ENCODE peak calls at places on chromosome 16, in six cellular contexts. I, O, R, D, W and G are unnamed samples.

GRCh38 chr16:86325360-86325759 is 185.0 kb upstream of the FOXF1 start:
- DNase-seq in I (no peak), O (no peak), W (no peak), R (no peak), D (no peak), G (no peak)

GRCh38 chr16:54936086-54936978 is 5.7 kb downstream of the IRX5 start:
- DNase-seq in I (no peak), O (peak; percentile 63), R (peak; percentile 63), D (peak; percentile 64), W (peak; percentile 73), G (peak; percentile 65)

GRCh38 chr16:75483222-75483621 is 12.0 kb downstream of the CHST6 start:
- DNase-seq in O (no peak), D (no peak), R (no peak), W (no peak), I (peak; percentile 43), G (peak; percentile 74)

GRCh38 chr16:67967183-67967955 is 1.1 kb downstream of the SLC12A4 start:
- DNase-seq in O (no peak), W (no peak), R (no peak), D (peak; percentile 42), I (no peak), G (peak; percentile 16)

GRCh38 chr16:12589676-12590075 is 214.0 kb downstream of the CPPED1 start:
- DNase-seq in R (no peak), O (no peak), I (no peak), W (no peak), D (no peak), G (no peak)

GRCh38 chr16:66695474-66695934 is 1.0 kb downstream of the CMTM4 start:
- DNase-seq in W (no peak), R (no peak), O (no peak), I (no peak), D (no peak), G (no peak)

GRCh38 chr16:4767872-4768548 is 1.0 kb upstream of the ZNF500 start:
- DNase-seq in D (peak; percentile 68), W (no peak), R (no peak), O (no peak), I (peak; percentile 13), G (peak; percentile 67)

GRCh38 chr16:27999687-28000086 is 63.8 kb downstream of the GSG1L start:
- DNase-seq in R (no peak), O (no peak), D (no peak), I (peak; percentile 12), W (no peak), G (no peak)

GRCh38 chr16:86391987-86392386 is 118.3 kb upstream of the FOXF1 start:
- DNase-seq in D (peak; percentile 91), O (no peak), R (no peak), W (no peak), I (peak; percentile 93), G (no peak)

GRCh38 chr16:89951509-89951908 is 3.0 kb downstream of the DEF8 start:
- DNase-seq in I (no peak), O (no peak), W (no peak), R (no peak), D (no peak), G (no peak)

GRCh38 chr16:47905771-47906170 is 250.0 kb downstream of the ABCC12 start:
- DNase-seq in I (peak; percentile 63), W (no peak), D (peak; percentile 38), O (no peak), R (no peak), G (peak; percentile 94)

GRCh38 chr16:15775209-15775608 is 81.6 kb downstream of the MYH11 start:
- DNase-seq in D (peak; percentile 41), I (peak; percentile 58), W (no peak), O (no peak), R (no peak), G (no peak)

GRCh38 chr16:10368984-10369551 is 16.8 kb upstream of the ATF7IP2 start:
- DNase-seq in R (no peak), O (peak; percentile 28), D (no peak), W (no peak), I (no peak), G (no peak)

GRCh38 chr16:89117975-89118289 is 24.3 kb downstream of the ACSF3 start:
- DNase-seq in I (no peak), R (no peak), W (no peak), O (no peak), D (no peak), G (peak; percentile 48)

GRCh38 chr16:66131895-66132294 is 234.6 kb upstream of the CDH5 start:
- DNase-seq in R (no peak), O (no peak), D (no peak), I (peak; percentile 82), W (no peak), G (no peak)

GRCh38 chr16:69725480-69726312 is 664 bp downstream of the NQO1 start:
- DNase-seq in W (no peak), I (no peak), D (no peak), O (peak; percentile 33), R (no peak), G (no peak)

GRCh38 chr16:6016530-6017184 is 919.1 kb upstream of the EEF2KMT start:
- DNase-seq in R (peak; percentile 59), O (peak; percentile 45), W (no peak), D (no peak), I (no peak), G (peak; percentile 13)

GRCh38 chr16:72371307-72372081 is 199.5 kb upstream of the PMFBP1 start:
- DNase-seq in R (peak; percentile 56), D (peak; percentile 65), W (no peak), O (peak; percentile 75), I (peak; percentile 25), G (peak; percentile 6)

GRCh38 chr16:19502395-19503131 is 19.3 kb downstream of the GDE1 start:
- DNase-seq in W (peak; percentile 83), O (peak; percentile 75), R (peak; percentile 74), I (peak; percentile 73), D (peak; percentile 72), G (peak; percentile 90)

GRCh38 chr16:14302031-14302398 is 230.9 kb downstream of the MRTFB start:
- DNase-seq in I (peak; percentile 60), R (no peak), W (no peak), D (peak; percentile 72), O (peak; percentile 44), G (peak; percentile 87)

GRCh38 chr16:27827765-27828164 is 235.7 kb downstream of the GSG1L start:
- DNase-seq in W (no peak), O (no peak), R (no peak), I (no peak), D (no peak), G (no peak)

GRCh38 chr16:6247771-6248170 is 1084.9 kb upstream of the RBFOX1 start:
- DNase-seq in W (peak; percentile 8), D (no peak), O (no peak), I (no peak), R (no peak), G (no peak)

GRCh38 chr16:2471653-2472487 is 773 bp downstream of the NTN3 start:
- DNase-seq in R (no peak), D (no peak), O (no peak), W (peak; percentile 65), I (no peak), G (no peak)
- H3K4me2 ChIP-seq in R (peak overlapping the region; percentile 62), D (peak overlapping the region; percentile 82), O (no peak overlapping the region), W (peak overlapping the region; percentile 75), I (peak overlapping the region; percentile 57), G (peak overlapping the region; percentile 52)

GRCh38 chr16:1012135-1012534 is 30.6 kb downstream of the SOX8 start:
- DNase-seq in W (no peak), I (no peak), O (no peak), R (no peak), D (no peak), G (no peak)

GRCh38 chr16:1010266-1010665 is 28.7 kb downstream of the SOX8 start:
- DNase-seq in W (no peak), O (no peak), D (no peak), R (no peak), I (no peak), G (no peak)

GRCh38 chr16:1010815-1011214 is 29.2 kb downstream of the SOX8 start:
- DNase-seq in I (no peak), W (no peak), D (no peak), R (no peak), O (no peak), G (no peak)

GRCh38 chr16:1012722-1013592 is 31.4 kb downstream of the SOX8 start:
- DNase-seq in I (no peak), R (no peak), O (no peak), W (no peak), D (no peak), G (no peak)

DNA sequence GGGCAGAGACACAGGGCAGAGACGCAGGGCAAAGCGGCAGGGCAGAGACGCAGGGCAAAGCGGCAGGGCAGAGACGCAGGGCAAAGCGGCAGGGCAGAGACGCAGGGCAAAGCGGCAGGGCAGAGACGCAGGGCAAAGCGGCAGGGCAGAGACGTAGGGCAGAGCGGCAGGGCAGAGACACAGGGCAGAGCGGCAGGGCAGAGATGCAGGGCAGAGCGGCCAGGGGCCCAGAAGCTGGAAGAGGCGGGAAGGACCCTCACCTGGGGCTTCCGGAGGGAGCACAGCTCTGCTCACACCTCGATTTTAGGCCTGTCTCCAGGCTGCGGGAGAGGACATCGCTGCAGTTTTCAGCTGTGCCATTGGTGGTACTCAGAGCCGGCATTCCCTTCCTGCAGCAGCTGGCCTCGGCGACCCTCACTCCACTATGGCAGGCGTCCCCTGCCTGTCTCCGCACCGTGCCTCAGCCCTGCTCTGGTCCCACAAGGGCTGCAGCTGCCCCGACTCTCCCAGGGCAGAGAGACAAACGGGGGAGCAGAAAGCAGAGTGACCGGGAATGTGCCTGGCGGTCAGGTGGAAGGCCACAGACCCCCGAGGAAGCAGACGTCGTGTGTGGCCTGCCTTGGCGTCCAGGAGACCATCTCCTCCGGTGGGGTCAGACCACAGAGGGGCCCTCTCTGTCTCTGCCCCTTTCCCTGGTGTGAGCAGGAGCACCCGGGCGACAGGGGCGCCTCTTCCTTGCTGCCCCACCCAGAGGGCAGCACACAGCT is 29.9 kb downstream of the SOX8 start:
- DNase-seq in O (no peak), I (no peak), W (no peak), D (no peak), R (no peak), G (no peak)
- H3K14ac ChIP-seq in O (no peak overlapping the region), I (no peak overlapping the region), W (no peak overlapping the region), D (no peak overlapping the region), R (peak overlapping the region; percentile 71), G (no peak overlapping the region)

GRCh38 chr16:30342751-30343490 is 12.2 kb downstream of the CD2BP2 start:
- DNase-seq in R (no peak), O (peak; percentile 23), I (no peak), D (no peak), W (no peak), G (no peak)
- H3K4me2 ChIP-seq in R (no peak overlapping the region), O (no peak overlapping the region), I (no peak overlapping the region), D (no peak overlapping the region), W (no peak overlapping the region), G (no peak overlapping the region)

GRCh38 chr16:83743720-83744119 is 64.1 kb upstream of the HSBP1 start:
- DNase-seq in I (no peak), R (no peak), O (no peak), D (no peak), W (no peak), G (no peak)

GRCh38 chr16:83742520-83742919 is 65.3 kb upstream of the HSBP1 start:
- DNase-seq in I (no peak), O (no peak), W (no peak), R (no peak), D (no peak), G (no peak)

GRCh38 chr16:83743241-83743640 is 64.5 kb upstream of the HSBP1 start:
- DNase-seq in O (no peak), I (no peak), R (no peak), W (no peak), D (no peak), G (no peak)

GRCh38 chr16:83746611-83747010 is 61.2 kb upstream of the HSBP1 start:
- DNase-seq in I (no peak), D (no peak), O (no peak), R (no peak), W (no peak), G (no peak)

GRCh38 chr16:83744521-83744981 is 63.2 kb upstream of the HSBP1 start:
- DNase-seq in O (peak; percentile 36), D (peak; percentile 68), I (peak; percentile 7), W (no peak), R (peak; percentile 2), G (peak; percentile 37)
- H3K14ac ChIP-seq in O (no peak overlapping the region), D (no peak overlapping the region), I (no peak overlapping the region), W (no peak overlapping the region), R (no peak overlapping the region), G (no peak overlapping the region)